ENCODE peak calls at places on chromosome 3, in six cellular contexts. One of them, this sample, is unnamed. For H3K9me3, the result is how much of the 10 kb centered on the place peaks cover.

GRCh38 chr3:119304201-119304713 is 10.1 kb downstream of the ARHGAP31 start:
- DNase-seq in hepatocyte: no peak
- DNase-seq in OCI-LY7: no peak
- DNase-seq in neuronal stem cell: no peak
- DNase-seq in A549: peak
- DNase-seq in endothelial cell of umbilical vein: no peak
- DNase-seq in this sample: no peak

GRCh38 chr3:53843195-53844177 is 2.7 kb downstream of the CHDH start:
- DNase-seq in hepatocyte: no peak
- DNase-seq in OCI-LY7: peak
- DNase-seq in neuronal stem cell: no peak
- DNase-seq in A549: no peak
- DNase-seq in endothelial cell of umbilical vein: no peak
- DNase-seq in this sample: no peak

GRCh38 chr3:177610677-177611654 is 413.7 kb upstream of the TBL1XR1 start:
- DNase-seq in hepatocyte: peak
- DNase-seq in OCI-LY7: no peak
- DNase-seq in neuronal stem cell: no peak
- DNase-seq in A549: no peak
- DNase-seq in endothelial cell of umbilical vein: peak
- DNase-seq in this sample: no peak

GRCh38 chr3:152313430-152313829 is 44.7 kb downstream of the MBNL1 start:
- DNase-seq in hepatocyte: no peak
- DNase-seq in OCI-LY7: no peak
- DNase-seq in neuronal stem cell: no peak
- DNase-seq in A549: no peak
- DNase-seq in endothelial cell of umbilical vein: peak
- DNase-seq in this sample: no peak

GRCh38 chr3:11603628-11604027 is 40.1 kb downstream of the VGLL4 start:
- DNase-seq in hepatocyte: peak
- DNase-seq in OCI-LY7: peak
- DNase-seq in neuronal stem cell: no peak
- DNase-seq in A549: peak
- DNase-seq in endothelial cell of umbilical vein: peak
- DNase-seq in this sample: no peak

GRCh38 chr3:106281231-106281630 is 412.4 kb upstream of the CBLB start:
- DNase-seq in hepatocyte: peak
- DNase-seq in OCI-LY7: no peak
- DNase-seq in neuronal stem cell: no peak
- DNase-seq in A549: no peak
- DNase-seq in endothelial cell of umbilical vein: no peak
- DNase-seq in this sample: no peak

GRCh38 chr3:195441476-195441970 is 1.3 kb downstream of the ACAP2 start:
- DNase-seq in hepatocyte: peak
- DNase-seq in OCI-LY7: peak
- DNase-seq in neuronal stem cell: peak
- DNase-seq in A549: no peak
- DNase-seq in endothelial cell of umbilical vein: peak
- DNase-seq in this sample: no peak

GRCh38 chr3:45048244-45048643 is 22.1 kb downstream of the CLEC3B start:
- DNase-seq in hepatocyte: no peak
- DNase-seq in OCI-LY7: no peak
- DNase-seq in neuronal stem cell: no peak
- DNase-seq in A549: no peak
- DNase-seq in endothelial cell of umbilical vein: no peak
- DNase-seq in this sample: no peak

GRCh38 chr3:49882182-49882581 is 12.5 kb upstream of the CAMKV start:
- DNase-seq in hepatocyte: no peak
- DNase-seq in OCI-LY7: no peak
- DNase-seq in neuronal stem cell: no peak
- DNase-seq in A549: no peak
- DNase-seq in endothelial cell of umbilical vein: no peak
- DNase-seq in this sample: no peak

GRCh38 chr3:71022552-71023335 is 560.8 kb downstream of the FOXP1 start:
- DNase-seq in hepatocyte: no peak
- DNase-seq in OCI-LY7: no peak
- DNase-seq in neuronal stem cell: peak
- DNase-seq in A549: peak
- DNase-seq in endothelial cell of umbilical vein: peak
- DNase-seq in this sample: no peak

GRCh38 chr3:179719048-179719734 is 66.4 kb downstream of the USP13 start:
- DNase-seq in hepatocyte: no peak
- DNase-seq in OCI-LY7: no peak
- DNase-seq in neuronal stem cell: no peak
- DNase-seq in A549: no peak
- DNase-seq in endothelial cell of umbilical vein: no peak
- DNase-seq in this sample: no peak

DNA sequence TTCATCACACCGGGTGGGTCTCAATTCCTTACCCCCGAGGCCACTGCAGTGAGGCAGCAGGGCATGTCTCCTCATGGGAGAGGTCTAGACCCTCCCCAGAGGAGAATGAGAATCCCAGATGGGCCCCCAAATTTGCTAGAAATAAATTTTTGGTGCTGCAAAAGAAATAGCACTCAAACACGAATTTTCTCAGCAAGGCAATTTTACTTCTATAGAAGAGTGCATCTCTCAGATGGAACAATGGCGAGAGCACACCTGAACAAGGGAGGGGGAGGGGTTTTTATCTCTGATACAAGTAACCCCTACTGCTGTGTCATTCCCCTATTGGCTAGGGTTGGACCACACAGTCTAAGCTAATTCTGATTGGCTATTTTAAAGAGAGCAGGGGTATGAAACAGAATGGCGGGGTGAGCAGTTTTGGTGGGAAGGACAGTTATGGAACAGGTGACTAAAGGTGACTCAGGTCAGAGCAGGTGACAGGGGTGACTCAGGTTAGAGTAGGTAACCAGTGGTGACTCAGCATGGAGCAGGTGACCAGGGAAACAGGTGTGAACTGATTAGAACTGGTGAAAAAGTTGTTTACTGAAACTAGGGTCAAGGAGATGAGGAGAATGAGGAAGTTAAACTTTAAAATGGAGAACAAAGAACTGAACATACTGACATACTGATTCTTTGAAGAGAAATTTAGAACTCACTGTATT is 93.0 kb upstream of the WNT7A start:
- DNase-seq in hepatocyte: peak
- DNase-seq in OCI-LY7: no peak
- DNase-seq in neuronal stem cell: no peak
- DNase-seq in A549: no peak
- DNase-seq in endothelial cell of umbilical vein: no peak
- DNase-seq in this sample: no peak
- H3K9me3 ChIP-seq in hepatocyte: under half
- H3K9me3 ChIP-seq in OCI-LY7: under half
- H3K9me3 ChIP-seq in neuronal stem cell: under half
- H3K9me3 ChIP-seq in A549: under half
- H3K9me3 ChIP-seq in endothelial cell of umbilical vein: under half
- H3K9me3 ChIP-seq in this sample: under half

GRCh38 chr3:19644405-19644804 is 289.6 kb downstream of the EFHB start:
- DNase-seq in hepatocyte: no peak
- DNase-seq in OCI-LY7: peak
- DNase-seq in neuronal stem cell: no peak
- DNase-seq in A549: no peak
- DNase-seq in endothelial cell of umbilical vein: no peak
- DNase-seq in this sample: no peak

GRCh38 chr3:19645093-19645492 is 288.9 kb downstream of the EFHB start:
- DNase-seq in hepatocyte: no peak
- DNase-seq in OCI-LY7: no peak
- DNase-seq in neuronal stem cell: no peak
- DNase-seq in A549: no peak
- DNase-seq in endothelial cell of umbilical vein: no peak
- DNase-seq in this sample: no peak

GRCh38 chr3:19641408-19641807 is 292.6 kb downstream of the EFHB start:
- DNase-seq in hepatocyte: no peak
- DNase-seq in OCI-LY7: no peak
- DNase-seq in neuronal stem cell: no peak
- DNase-seq in A549: no peak
- DNase-seq in endothelial cell of umbilical vein: no peak
- DNase-seq in this sample: no peak
- H3K9me3 ChIP-seq in hepatocyte: under half
- H3K9me3 ChIP-seq in OCI-LY7: under half
- H3K9me3 ChIP-seq in neuronal stem cell: under half
- H3K9me3 ChIP-seq in A549: under half
- H3K9me3 ChIP-seq in endothelial cell of umbilical vein: under half
- H3K9me3 ChIP-seq in this sample: under half

GRCh38 chr3:458614-459375 is 262.2 kb downstream of the CHL1 start:
- DNase-seq in hepatocyte: no peak
- DNase-seq in OCI-LY7: no peak
- DNase-seq in neuronal stem cell: no peak
- DNase-seq in A549: no peak
- DNase-seq in endothelial cell of umbilical vein: no peak
- DNase-seq in this sample: no peak

GRCh38 chr3:462851-463250 is 266.3 kb downstream of the CHL1 start:
- DNase-seq in hepatocyte: no peak
- DNase-seq in OCI-LY7: no peak
- DNase-seq in neuronal stem cell: no peak
- DNase-seq in A549: no peak
- DNase-seq in endothelial cell of umbilical vein: no peak
- DNase-seq in this sample: no peak

GRCh38 chr3:454986-455385 is 258.4 kb downstream of the CHL1 start:
- DNase-seq in hepatocyte: no peak
- DNase-seq in OCI-LY7: no peak
- DNase-seq in neuronal stem cell: no peak
- DNase-seq in A549: no peak
- DNase-seq in endothelial cell of umbilical vein: no peak
- DNase-seq in this sample: no peak

GRCh38 chr3:458124-458523 is 261.6 kb downstream of the CHL1 start:
- DNase-seq in hepatocyte: no peak
- DNase-seq in OCI-LY7: no peak
- DNase-seq in neuronal stem cell: no peak
- DNase-seq in A549: no peak
- DNase-seq in endothelial cell of umbilical vein: no peak
- DNase-seq in this sample: no peak

GRCh38 chr3:459376-459710 is 262.8 kb downstream of the CHL1 start:
- DNase-seq in hepatocyte: no peak
- DNase-seq in OCI-LY7: no peak
- DNase-seq in neuronal stem cell: no peak
- DNase-seq in A549: no peak
- DNase-seq in endothelial cell of umbilical vein: no peak
- DNase-seq in this sample: no peak
- H3K9me3 ChIP-seq in hepatocyte: under half
- H3K9me3 ChIP-seq in OCI-LY7: under half
- H3K9me3 ChIP-seq in neuronal stem cell: under half
- H3K9me3 ChIP-seq in A549: under half
- H3K9me3 ChIP-seq in endothelial cell of umbilical vein: under half
- H3K9me3 ChIP-seq in this sample: under half

GRCh38 chr3:37223084-37223975 is 48.9 kb upstream of the LRRFIP2 start:
- DNase-seq in hepatocyte: no peak
- DNase-seq in OCI-LY7: no peak
- DNase-seq in neuronal stem cell: no peak
- DNase-seq in A549: peak
- DNase-seq in endothelial cell of umbilical vein: no peak
- DNase-seq in this sample: no peak

GRCh38 chr3:37218206-37218605 is 43.8 kb upstream of the LRRFIP2 start:
- DNase-seq in hepatocyte: no peak
- DNase-seq in OCI-LY7: no peak
- DNase-seq in neuronal stem cell: no peak
- DNase-seq in A549: no peak
- DNase-seq in endothelial cell of umbilical vein: no peak
- DNase-seq in this sample: no peak

GRCh38 chr3:37224879-37225278 is 50.5 kb upstream of the LRRFIP2 start:
- DNase-seq in hepatocyte: no peak
- DNase-seq in OCI-LY7: no peak
- DNase-seq in neuronal stem cell: no peak
- DNase-seq in A549: no peak
- DNase-seq in endothelial cell of umbilical vein: no peak
- DNase-seq in this sample: no peak

GRCh38 chr3:37225481-37225880 is 51.1 kb upstream of the LRRFIP2 start:
- DNase-seq in hepatocyte: no peak
- DNase-seq in OCI-LY7: no peak
- DNase-seq in neuronal stem cell: no peak
- DNase-seq in A549: no peak
- DNase-seq in endothelial cell of umbilical vein: no peak
- DNase-seq in this sample: no peak

DNA sequence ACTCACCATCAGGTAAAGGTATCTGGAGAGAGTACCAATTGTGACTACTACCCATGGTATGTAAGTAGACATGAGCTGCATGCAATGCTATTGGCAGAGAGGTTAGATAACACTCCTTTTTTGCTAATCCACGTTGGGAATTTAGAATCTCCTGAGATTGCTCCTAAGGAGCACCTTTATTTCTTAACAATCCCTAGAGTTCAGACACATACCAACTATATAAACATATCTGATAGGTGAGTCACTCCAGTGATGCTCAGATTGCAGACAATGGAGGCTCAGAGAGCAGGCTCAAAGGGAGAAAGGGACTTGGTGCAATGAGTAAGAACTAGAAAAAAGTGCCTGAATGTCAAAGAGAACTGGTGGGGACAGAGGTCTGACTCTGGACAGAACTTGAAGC is 47.0 kb upstream of the LRRFIP2 start:
- DNase-seq in hepatocyte: peak
- DNase-seq in OCI-LY7: no peak
- DNase-seq in neuronal stem cell: no peak
- DNase-seq in A549: peak
- DNase-seq in endothelial cell of umbilical vein: peak
- DNase-seq in this sample: no peak
- H3K9me3 ChIP-seq in hepatocyte: under half
- H3K9me3 ChIP-seq in OCI-LY7: under half
- H3K9me3 ChIP-seq in neuronal stem cell: under half
- H3K9me3 ChIP-seq in A549: under half
- H3K9me3 ChIP-seq in endothelial cell of umbilical vein: under half
- H3K9me3 ChIP-seq in this sample: under half

GRCh38 chr3:26271848-26272247 is 350.7 kb upstream of the LRRC3B start:
- DNase-seq in hepatocyte: no peak
- DNase-seq in OCI-LY7: no peak
- DNase-seq in neuronal stem cell: no peak
- DNase-seq in A549: no peak
- DNase-seq in endothelial cell of umbilical vein: no peak
- DNase-seq in this sample: no peak
- H3K9me3 ChIP-seq in hepatocyte: under half
- H3K9me3 ChIP-seq in OCI-LY7: under half
- H3K9me3 ChIP-seq in neuronal stem cell: under half
- H3K9me3 ChIP-seq in A549: under half
- H3K9me3 ChIP-seq in endothelial cell of umbilical vein: under half
- H3K9me3 ChIP-seq in this sample: under half

DNA sequence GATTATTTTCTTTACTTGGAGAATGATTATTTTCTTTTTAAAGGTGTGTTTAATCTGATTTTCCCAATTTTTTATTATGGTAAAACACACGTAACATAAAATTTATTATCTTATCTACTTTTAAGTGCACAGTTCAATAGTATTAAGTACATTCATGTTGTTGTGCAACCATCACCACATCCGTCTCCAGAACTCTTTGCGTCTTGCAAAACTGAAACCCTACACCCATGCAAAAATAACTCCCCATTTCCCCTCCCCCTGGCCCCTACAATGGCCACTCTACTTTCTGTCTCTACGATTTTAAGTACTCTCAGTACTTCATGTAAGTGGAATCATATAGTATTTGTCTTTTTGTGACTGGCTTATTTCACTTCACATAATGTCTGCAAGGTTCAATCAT is 230.7 kb downstream of the SATB1 start:
- DNase-seq in hepatocyte: no peak
- DNase-seq in OCI-LY7: no peak
- DNase-seq in neuronal stem cell: no peak
- DNase-seq in A549: no peak
- DNase-seq in endothelial cell of umbilical vein: no peak
- DNase-seq in this sample: no peak
- H3K9me3 ChIP-seq in hepatocyte: under half
- H3K9me3 ChIP-seq in OCI-LY7: under half
- H3K9me3 ChIP-seq in neuronal stem cell: under half
- H3K9me3 ChIP-seq in A549: under half
- H3K9me3 ChIP-seq in endothelial cell of umbilical vein: under half
- H3K9me3 ChIP-seq in this sample: under half